ENCODE peak calls at places on chromosome 2, in four cellular contexts. Z is A549, G is HepG2, J is K562. N is an unnamed sample.

GRCh38 chr2:65199194-65199593 is 28.4 kb upstream of the ACTR2 start:
- DNase-seq in Z (no peak), J (no peak), G (no peak), N (no peak)

GRCh38 chr2:29193111-29193510 is 77.9 kb downstream of the CLIP4 start:
- DNase-seq in G (no peak), J (no peak), Z (no peak), N (no peak)

GRCh38 chr2:191631754-191632153 is 46.2 kb upstream of the NABP1 start:
- DNase-seq in J (no peak), Z (peak), G (peak), N (no peak)

GRCh38 chr2:231673348-231673770 is 35.0 kb upstream of the PTMA start:
- DNase-seq in J (peak), G (peak), Z (peak), N (no peak)

GRCh38 chr2:25614711-25615110 is 58.7 kb downstream of the DTNB start:
- DNase-seq in G (no peak), Z (no peak), J (no peak), N (no peak)

GRCh38 chr2:16025211-16025875 is 85.0 kb downstream of the MYCN start:
- DNase-seq in G (no peak), J (no peak), Z (no peak), N (no peak)

GRCh38 chr2:62196278-62196901 is 475 bp downstream of the B3GNT2 start:
- DNase-seq in G (peak), Z (peak), J (peak), N (no peak)

GRCh38 chr2:26605195-26605968 is 35.8 kb downstream of the CIB4 start:
- DNase-seq in J (peak), G (peak), Z (peak), N (peak)

GRCh38 chr2:200081221-200081620 is 125.8 kb downstream of the MAIP1 start:
- DNase-seq in Z (no peak), J (no peak), G (no peak), N (no peak)

GRCh38 chr2:220143336-220143735 is 515.9 kb downstream of the SLC4A3 start:
- DNase-seq in J (no peak), Z (peak), G (peak), N (no peak)

GRCh38 chr2:25960920-25961319 is 21.4 kb downstream of the KIF3C start:
- DNase-seq in G (no peak), Z (no peak), J (no peak), N (peak)

GRCh38 chr2:147530033-147530432 is 314.8 kb upstream of the ACVR2A start:
- DNase-seq in G (no peak), Z (no peak), J (no peak), N (no peak)
- TF ChIP-seq MYC in G (no peak), Z (no peak), J (no peak), N (no peak)

GRCh38 chr2:20624156-20624883 is 26.6 kb downstream of the HS1BP3 start:
- DNase-seq in J (no peak), G (no peak), Z (no peak), N (no peak)

GRCh38 chr2:20626698-20627471 is 24.0 kb downstream of the HS1BP3 start:
- DNase-seq in Z (no peak), J (no peak), G (no peak), N (no peak)

GRCh38 chr2:20625920-20626697 is 24.8 kb downstream of the HS1BP3 start:
- DNase-seq in J (no peak), G (no peak), Z (no peak), N (no peak)

GRCh38 chr2:20624884-20625485 is 25.9 kb downstream of the HS1BP3 start:
- DNase-seq in G (no peak), J (no peak), Z (no peak), N (no peak)

GRCh38 chr2:20625491-20625919 is 25.4 kb downstream of the HS1BP3 start:
- DNase-seq in G (no peak), J (no peak), Z (no peak), N (no peak)
- TF ChIP-seq JUN in G (no peak), J (no peak), Z (no peak), N (no peak)

GRCh38 chr2:172921538-172922236 is 154.0 kb upstream of the MAP3K20 start:
- DNase-seq in Z (peak), G (no peak), J (no peak), N (peak)
- TF ChIP-seq MYC in Z (no peak), G (no peak), J (no peak), N (no peak)

DNA sequence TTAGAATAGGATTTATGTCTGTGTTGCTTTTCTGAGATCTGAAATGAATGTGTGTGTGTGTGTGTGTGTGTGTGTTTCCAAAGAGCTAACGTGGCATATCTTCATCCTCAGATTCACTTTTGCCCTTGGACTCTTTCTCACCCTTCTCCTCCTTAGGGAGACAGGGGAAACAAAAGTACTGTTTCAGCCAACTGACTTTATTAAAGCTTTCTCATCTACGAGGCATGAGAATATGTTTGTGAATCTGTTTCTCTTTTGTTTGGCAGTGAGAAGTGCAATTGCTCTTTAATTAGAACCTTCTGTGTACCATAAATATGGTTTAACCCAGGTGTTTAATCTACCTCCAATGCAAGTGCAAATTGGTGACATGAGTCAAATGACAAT is 186.5 kb upstream of the COL3A1 start:
- DNase-seq in G (no peak), Z (no peak), J (no peak), N (peak)
- TF ChIP-seq JUN in G (no peak), Z (no peak), J (no peak), N (no peak)

GRCh38 chr2:183267148-183267827 is 143.0 kb downstream of the NUP35 start:
- DNase-seq in Z (no peak), J (no peak), G (no peak), N (no peak)
- TF ChIP-seq MYC in Z (no peak), J (no peak), G (no peak), N (no peak)

GRCh38 chr2:106115250-106115649 is 78.9 kb downstream of the UXS1 start:
- DNase-seq in J (peak), Z (peak), G (peak), N (no peak)
- TF ChIP-seq JUN in J (no peak), Z (no peak), G (peak), N (no peak)

GRCh38 chr2:160968183-160968582 is 192.0 kb upstream of the TANK start:
- DNase-seq in G (no peak), J (no peak), Z (no peak), N (no peak)
- TF ChIP-seq MYC in G (no peak), J (no peak), Z (no peak), N (no peak)

DNA sequence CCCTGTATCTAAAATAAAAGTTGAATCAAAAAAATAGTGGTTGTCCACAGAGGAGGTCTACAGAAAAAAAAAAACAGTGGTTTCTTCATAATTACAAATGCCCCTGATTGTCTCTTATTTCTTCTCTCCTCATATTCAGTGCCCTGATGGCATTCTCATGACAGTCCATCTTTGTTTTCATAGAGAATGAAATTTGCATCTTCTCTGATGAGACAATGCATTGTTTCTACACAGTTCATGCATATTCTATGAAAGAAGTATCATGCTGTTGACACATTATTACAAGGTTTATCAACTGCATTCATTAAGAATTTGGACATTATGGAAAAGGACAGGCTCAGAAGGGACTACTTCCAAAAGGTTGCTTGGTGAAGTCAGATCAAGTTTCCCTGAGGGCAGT is 59.5 kb downstream of the LHCGR start:
- DNase-seq in J (no peak), G (no peak), Z (no peak), N (no peak)
- TF ChIP-seq JUN in J (no peak), G (no peak), Z (no peak), N (no peak)

DNA sequence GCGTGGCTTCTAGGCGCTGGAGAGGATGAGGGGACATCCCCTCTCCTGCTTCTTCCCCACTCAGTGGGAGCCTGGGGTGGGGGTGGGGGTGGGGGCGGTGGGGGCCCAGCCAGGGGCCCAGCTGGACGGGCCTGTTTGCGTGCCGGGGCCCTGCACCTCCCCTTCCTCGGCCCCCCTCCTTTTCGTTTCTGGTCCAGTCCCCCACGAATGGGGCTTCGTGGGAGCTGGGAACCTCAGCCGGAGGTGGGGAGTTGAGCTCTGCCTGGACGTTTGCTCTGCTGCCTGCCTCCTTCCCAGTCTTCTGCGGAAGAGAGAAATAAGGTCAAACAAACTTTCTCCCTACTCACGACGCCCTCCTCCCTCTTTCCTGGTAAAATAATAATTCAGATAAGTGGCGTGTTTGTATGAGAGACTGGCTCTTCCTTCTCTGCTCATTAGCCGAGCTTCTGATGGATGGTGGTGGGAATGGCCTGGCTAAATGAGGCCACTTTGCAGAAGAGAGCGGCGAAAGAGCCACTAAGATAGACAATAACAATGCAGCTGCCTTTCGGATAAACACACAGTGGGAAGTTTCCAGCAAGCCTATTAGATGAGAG is 782 bp downstream of the MTA3 start:
- DNase-seq in Z (peak), J (peak), G (peak), N (peak)
- TF ChIP-seq MYC in Z (no peak), J (no peak), G (no peak), N (no peak)

GRCh38 chr2:31008571-31009114 is 129.6 kb downstream of the GALNT14 start:
- DNase-seq in G (no peak), J (no peak), Z (no peak), N (no peak)
- TF ChIP-seq JUN in G (no peak), J (no peak), Z (no peak), N (no peak)